ENCODE peak calls at places on chromosome X, in ten cellular contexts. U, L, V, W, K, J, A, I, D and F are unnamed samples.

GRCh38 chrX:4151798-4152197 is 438.3 kb upstream of the PRKX start:
- DNase-seq in W (no peak), L (no peak), K (no peak), J (no peak), U (no peak), I (no peak), A (no peak), V (no peak), D (no peak), F (no peak)

GRCh38 chrX:138886769-138887168 is 175.3 kb upstream of the FGF13 start:
- DNase-seq in A (no peak), J (no peak), I (no peak), W (no peak), V (no peak), L (no peak), K (no peak), U (no peak), D (no peak), F (no peak)

GRCh38 chrX:13029341-13029740 is 15.1 kb downstream of the FAM9C start:
- DNase-seq in J (peak; percentile 12), I (peak; percentile 53), U (no peak), A (peak; percentile 25), V (peak; percentile 21), W (no peak), L (peak; percentile 22), K (no peak), D (no peak), F (peak; percentile 17)

GRCh38 chrX:135185795-135186443 is 14.7 kb upstream of the CT55 start:
- DNase-seq in K (peak; percentile 23), L (peak; percentile 50), V (peak; percentile 32), W (peak; percentile 70), J (no peak), U (peak; percentile 65), A (peak; percentile 21), I (peak; percentile 59), D (peak; percentile 14), F (peak; percentile 74)

GRCh38 chrX:71181558-71181909 is 36.9 kb downstream of the NLGN3 start:
- DNase-seq in I (peak; percentile 34), J (peak; percentile 12), D (peak; percentile 61), W (peak; percentile 83), U (peak; percentile 18), A (no peak), K (peak; percentile 18), L (no peak), V (peak; percentile 57), F (peak; percentile 45)

GRCh38 chrX:132231587-132231986 is 12.3 kb upstream of the RAP2C start:
- DNase-seq in J (no peak), V (no peak), K (no peak), U (no peak), L (no peak), I (no peak), A (no peak), W (peak; percentile 27), D (no peak), F (no peak)

GRCh38 chrX:107894038-107894437 is 68.4 kb downstream of the MID2 start:
- DNase-seq in D (peak; percentile 8), A (peak; percentile 53), I (no peak), W (peak; percentile 53), V (peak; percentile 21), J (peak; percentile 13), L (peak; percentile 11), K (no peak), U (peak; percentile 50), F (peak; percentile 49)

GRCh38 chrX:21655901-21656586 is 2.1 kb downstream of the KLHL34 start:
- DNase-seq in K (no peak), W (no peak), L (no peak), V (no peak), J (no peak), I (no peak), D (no peak), U (no peak), A (no peak), F (no peak)

GRCh38 chrX:27619975-27620374 is 29.8 kb downstream of the DCAF8L2 start:
- DNase-seq in K (no peak), A (no peak), I (no peak), U (peak; percentile 21), L (peak; percentile 3), V (no peak), J (no peak), D (no peak), W (peak; percentile 14), F (peak; percentile 24)

GRCh38 chrX:129701624-129702069 is 37.1 kb upstream of the XPNPEP2 start:
- DNase-seq in A (no peak), U (no peak), V (no peak), D (no peak), J (no peak), K (no peak), L (peak; percentile 7), W (no peak), I (no peak), F (no peak)

GRCh38 chrX:41553688-41554087 is 106.5 kb downstream of the NYX start:
- DNase-seq in A (no peak), I (no peak), U (no peak), L (no peak), D (no peak), K (no peak), J (no peak), V (no peak), W (no peak), F (no peak)

GRCh38 chrX:136214551-136214950 is 36.6 kb downstream of the MAP7D3 start:
- DNase-seq in W (no peak), I (no peak), D (no peak), L (no peak), U (no peak), V (no peak), A (no peak), J (no peak), K (no peak), F (peak; percentile 55)

GRCh38 chrX:74383611-74384010 is 37.7 kb upstream of the SLC16A2 start:
- DNase-seq in U (peak; percentile 44), W (peak; percentile 64), D (peak; percentile 4), V (peak; percentile 25), A (no peak), I (peak; percentile 57), J (no peak), L (peak; percentile 60), K (no peak), F (peak; percentile 40)

GRCh38 chrX:107272431-107272921 is 66.1 kb downstream of the DNAAF6 start:
- DNase-seq in L (no peak), J (no peak), A (no peak), U (peak; percentile 57), I (peak; percentile 69), K (no peak), D (peak; percentile 12), V (peak; percentile 32), W (no peak), F (no peak)

GRCh38 chrX:151393514-151393913 is 3.5 kb upstream of the VMA21 start:
- DNase-seq in I (peak; percentile 45), K (peak; percentile 52), W (peak; percentile 65), V (peak; percentile 72), L (no peak), J (peak; percentile 51), A (peak; percentile 77), U (peak; percentile 72), D (peak; percentile 59), F (peak; percentile 22)

GRCh38 chrX:68843992-68844391 is 15.2 kb downstream of the EFNB1 start:
- DNase-seq in D (no peak), W (no peak), I (no peak), L (no peak), U (no peak), A (no peak), V (no peak), K (no peak), J (no peak), F (no peak)

GRCh38 chrX:105120460-105120859 is 100.0 kb downstream of the TEX13A start:
- DNase-seq in V (no peak), D (no peak), J (no peak), A (no peak), K (no peak), U (no peak), L (no peak), I (no peak), W (peak; percentile 1), F (no peak)

GRCh38 chrX:28379142-28379541 is 208.1 kb upstream of the IL1RAPL1 start:
- DNase-seq in W (no peak), L (no peak), K (no peak), A (no peak), J (no peak), D (no peak), U (no peak), V (no peak), I (no peak), F (no peak)

GRCh38 chrX:1398431-1399340 is 6.8 kb upstream of the SLC25A6 start:
- DNase-seq in U (no peak), A (no peak), V (no peak), K (no peak), D (no peak), L (no peak), W (no peak), J (no peak), I (no peak), F (no peak)

GRCh38 chrX:46750829-46751228 is 8.1 kb downstream of the SLC9A7 start:
- DNase-seq in L (no peak), K (no peak), A (no peak), W (no peak), U (no peak), J (no peak), V (no peak), I (no peak), D (no peak), F (no peak)

GRCh38 chrX:140815868-140816267 is 106.3 kb downstream of the LINC00632 start:
- DNase-seq in I (no peak), W (peak; percentile 0), A (no peak), D (no peak), V (peak; percentile 19), L (no peak), K (no peak), U (no peak), J (no peak), F (no peak)

GRCh38 chrX:68238568-68238967 is 194.7 kb downstream of the OPHN1 start:
- DNase-seq in L (no peak), W (peak; percentile 19), K (no peak), A (no peak), U (peak; percentile 21), D (no peak), J (no peak), I (peak; percentile 48), V (no peak), F (peak; percentile 69)

GRCh38 chrX:1391370-1391706 is 575 bp downstream of the SLC25A6 start:
- DNase-seq in I (no peak), J (no peak), U (peak; percentile 91), D (no peak), L (no peak), W (no peak), K (no peak), A (no peak), V (peak; percentile 92), F (no peak)

GRCh38 chrX:118770133-118770760 is 42.8 kb downstream of the IL13RA1 start:
- DNase-seq in K (no peak), L (no peak), U (no peak), I (no peak), A (no peak), J (no peak), D (no peak), V (no peak), W (no peak), F (no peak)

GRCh38 chrX:8025705-8026104 is 98.5 kb upstream of the PNPLA4 start:
- DNase-seq in D (no peak), V (no peak), A (no peak), U (no peak), I (no peak), J (no peak), L (no peak), K (no peak), W (no peak), F (no peak)

GRCh38 chrX:70485466-70485865 is 40.8 kb downstream of the DLG3 start:
- DNase-seq in U (no peak), L (no peak), J (no peak), K (no peak), A (no peak), V (no peak), D (no peak), I (no peak), W (no peak), F (no peak)

GRCh38 chrX:120308959-120309872 is 2.0 kb downstream of the TMEM255A start:
- DNase-seq in I (peak; percentile 81), D (peak; percentile 67), V (peak; percentile 81), A (peak; percentile 65), J (peak; percentile 60), W (peak; percentile 68), L (peak; percentile 42), K (peak; percentile 62), U (peak; percentile 82), F (peak; percentile 91)

GRCh38 chrX:130179170-130179569 is 7.4 kb downstream of the RAB33A start:
- DNase-seq in I (no peak), A (no peak), D (no peak), J (no peak), K (no peak), U (no peak), V (no peak), L (no peak), W (no peak), F (no peak)